ENCODE peak calls at places on chromosomes 5 and 9, in five cellular contexts. L, Z, I, W and C are unnamed samples.

GRCh38 chr9:127112683-127113539 is 9.5 kb downstream of the ANGPTL2 start:
- DNase-seq in L (no peak), Z (no peak), I (no peak), W (peak; percentile 49), C (no peak)

GRCh38 chr5:141478321-141478945 is 2.7 kb downstream of the PCDHGC3 start:
- DNase-seq in L (peak; percentile 52), Z (no peak), I (peak; percentile 91), W (peak; percentile 62), C (no peak)

GRCh38 chr9:19074836-19075235 is 25.6 kb downstream of the RRAGA start:
- DNase-seq in L (peak; percentile 80), Z (no peak), I (no peak), W (no peak), C (no peak)

GRCh38 chr9:88932766-88933165 is 58.5 kb upstream of the S1PR3 start:
- DNase-seq in L (no peak), Z (peak; percentile 58), I (peak; percentile 68), W (no peak), C (no peak)

GRCh38 chr9:91678807-91679206 is 255.2 kb upstream of the NFIL3 start:
- DNase-seq in L (no peak), Z (peak; percentile 55), I (peak; percentile 28), W (no peak), C (no peak)

GRCh38 chr5:41656597-41656996 is 146.2 kb upstream of the PLCXD3 start:
- DNase-seq in L (no peak), Z (no peak), I (no peak), W (no peak), C (no peak)

GRCh38 chr9:85420750-85421149 is 321.0 kb downstream of the AGTPBP1 start:
- DNase-seq in L (peak; percentile 29), Z (no peak), I (peak; percentile 79), W (no peak), C (no peak)

GRCh38 chr9:109264865-109265532 is 55.9 kb downstream of the EPB41L4B start:
- DNase-seq in L (no peak), Z (no peak), I (no peak), W (peak; percentile 51), C (no peak)

GRCh38 chr5:54905942-54906537 is 79.4 kb downstream of the ESM1 start:
- DNase-seq in L (peak; percentile 65), Z (peak; percentile 45), I (peak; percentile 87), W (peak; percentile 64), C (peak; percentile 85)

GRCh38 chr5:139667001-139667729 is 19.0 kb downstream of the CXXC5 start:
- DNase-seq in L (peak; percentile 65), Z (no peak), I (no peak), W (no peak), C (no peak)

GRCh38 chr5:139593716-139594319 is 32.7 kb downstream of the UBE2D2 start:
- DNase-seq in L (peak; percentile 82), Z (no peak), I (no peak), W (no peak), C (no peak)

GRCh38 chr9:129321511-129322021 is 143.5 kb upstream of the IER5L start:
- DNase-seq in L (no peak), Z (peak; percentile 16), I (no peak), W (no peak), C (peak; percentile 22)

GRCh38 chr9:33198163-33198562 is 31.0 kb upstream of the B4GALT1 start:
- DNase-seq in L (no peak), Z (no peak), I (no peak), W (peak; percentile 80), C (no peak)

GRCh38 chr5:164663223-164663989 is 1158.0 kb downstream of the MAT2B start:
- DNase-seq in L (peak; percentile 45), Z (no peak), I (no peak), W (no peak), C (no peak)

GRCh38 chr5:138661342-138661975 is 86.3 kb upstream of the HSPA9 start:
- DNase-seq in L (no peak), Z (no peak), I (no peak), W (no peak), C (no peak)

GRCh38 chr5:107011530-107012115 is 659.1 kb downstream of the EFNA5 start:
- DNase-seq in L (no peak), Z (no peak), I (no peak), W (no peak), C (no peak)

GRCh38 chr5:54836959-54837534 is 148.3 kb downstream of the ESM1 start:
- DNase-seq in L (no peak), Z (no peak), I (no peak), W (no peak), C (no peak)

GRCh38 chr9:136609838-136610311 is 52.8 kb upstream of the EGFL7 start:
- DNase-seq in L (no peak), Z (no peak), I (no peak), W (no peak), C (no peak)

GRCh38 chr9:126347093-126347492 is 20.5 kb downstream of the MVB12B start:
- DNase-seq in L (no peak), Z (no peak), I (no peak), W (no peak), C (no peak)

GRCh38 chr5:109412981-109413402 is 3.2 kb upstream of the PJA2 start:
- DNase-seq in L (peak; percentile 11), Z (no peak), I (no peak), W (no peak), C (no peak)

GRCh38 chr5:114358329-114358728 is 3.5 kb upstream of the KCNN2 start:
- DNase-seq in L (no peak), Z (no peak), I (no peak), W (no peak), C (no peak)

GRCh38 chr5:148620696-148621095 is 33.6 kb downstream of the HTR4 start:
- DNase-seq in L (peak; percentile 13), Z (no peak), I (no peak), W (no peak), C (no peak)

GRCh38 chr9:124980434-124980833 is 39.6 kb upstream of the GOLGA1 start:
- DNase-seq in L (no peak), Z (no peak), I (no peak), W (no peak), C (no peak)

GRCh38 chr5:172688735-172689572 is 47.9 kb downstream of the NEURL1B start:
- DNase-seq in L (no peak), Z (no peak), I (no peak), W (peak; percentile 67), C (peak; percentile 41)

GRCh38 chr5:10257870-10258269 is 7.8 kb downstream of the CCT5 start:
- DNase-seq in L (no peak), Z (no peak), I (no peak), W (no peak), C (no peak)

GRCh38 chr5:151799407-151799806 is 27.7 kb downstream of the G3BP1 start:
- DNase-seq in L (peak; percentile 56), Z (no peak), I (no peak), W (no peak), C (no peak)

GRCh38 chr5:129474544-129474943 is 14.4 kb downstream of the ADAMTS19 start:
- DNase-seq in L (no peak), Z (no peak), I (no peak), W (no peak), C (no peak)

GRCh38 chr5:160511280-160511929 is 89.8 kb downstream of the PTTG1 start:
- DNase-seq in L (peak; percentile 25), Z (no peak), I (no peak), W (no peak), C (no peak)

GRCh38 chr9:127142931-127143464 is 20.6 kb upstream of the ANGPTL2 start:
- DNase-seq in L (no peak), Z (no peak), I (no peak), W (no peak), C (no peak)